ENCODE peak calls at places on chromosomes 2 and 18, in seven cellular contexts. I is HCT116; S is mesothelial cell of epicardium; O is AG04450; H is WTC11; X is CD4-positive, alpha-beta T cell; G is lung. T is an unnamed sample.

GRCh38 chr2:163213699-163214098 is 375.1 kb upstream of the KCNH7 start:
- DNase-seq in I (no peak), S (no peak), O (no peak), H (no peak), X (no peak), G (no peak), T (peak)

GRCh38 chr2:237669628-237670351 is 42.4 kb downstream of the LRRFIP1 start:
- DNase-seq in I (no peak), S (no peak), O (peak), H (no peak), X (no peak), G (peak), T (no peak)

GRCh38 chr18:21264651-21265050 is 22.6 kb downstream of the GREB1L start:
- DNase-seq in I (no peak), S (no peak), O (no peak), H (peak), X (no peak), G (no peak), T (peak)

GRCh38 chr2:64745562-64745961 is 91.8 kb upstream of the SERTAD2 start:
- DNase-seq in I (no peak), S (no peak), O (no peak), H (no peak), X (no peak), G (no peak), T (no peak)

GRCh38 chr18:48673456-48674197 is 134.8 kb downstream of the CTIF start:
- DNase-seq in I (no peak), S (no peak), O (no peak), H (no peak), X (no peak), G (no peak), T (no peak)

GRCh38 chr2:165601866-165602636 is 132.6 kb downstream of the CSRNP3 start:
- DNase-seq in I (no peak), S (no peak), O (no peak), H (no peak), X (no peak), G (no peak), T (no peak)

GRCh38 chr2:33215299-33215698 is 261.1 kb upstream of the RASGRP3 start:
- DNase-seq in I (no peak), S (no peak), O (peak), H (peak), X (no peak), G (no peak), T (no peak)

GRCh38 chr18:39805218-39805617 is 2149.8 kb upstream of the PIK3C3 start:
- DNase-seq in I (no peak), S (no peak), O (no peak), H (no peak), X (no peak), G (no peak), T (no peak)

DNA sequence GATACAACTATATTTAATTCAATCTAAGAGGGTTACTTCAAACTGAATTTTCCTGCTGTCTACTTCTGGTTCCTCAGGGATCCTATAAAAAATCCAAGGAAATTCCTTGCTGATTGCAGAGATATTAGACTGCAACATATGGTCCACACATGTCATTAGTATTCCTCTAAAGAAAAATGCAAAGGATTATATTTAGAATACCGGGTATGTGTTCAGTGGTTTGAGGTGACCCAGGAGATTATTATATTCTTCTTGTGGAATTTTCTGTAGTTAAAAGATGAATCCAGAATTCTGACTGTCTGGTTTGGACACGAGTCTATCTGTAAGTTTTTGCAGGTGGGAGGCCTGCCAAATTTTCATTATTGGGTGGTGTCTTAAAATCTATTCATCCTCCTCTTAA is 18.2 kb downstream of the HOXD1 start:
- DNase-seq in I (no peak), S (no peak), O (no peak), H (no peak), X (no peak), G (no peak), T (no peak)
- TF ChIP-seq CTCF in I (no peak), S (no peak), O (no peak), H (no peak), X (no peak), G (no peak), T (no peak)

GRCh38 chr2:16218651-16219050 is 278.3 kb downstream of the MYCN start:
- DNase-seq in I (peak), S (no peak), O (no peak), H (peak), X (no peak), G (no peak), T (peak)
- TF ChIP-seq CTCF in I (peak), S (no peak), O (no peak), H (no peak), X (no peak), G (peak), T (peak)

GRCh38 chr2:172200495-172201085 is 97.9 kb upstream of the DLX2 start:
- DNase-seq in I (peak), S (no peak), O (no peak), H (peak), X (peak), G (no peak), T (no peak)
- TF ChIP-seq CTCF in I (peak), S (peak), O (peak), H (peak), X (no peak), G (no peak), T (no peak)

GRCh38 chr2:24840164-24840869 is 47.1 kb downstream of the CENPO start:
- DNase-seq in I (no peak), S (no peak), O (no peak), H (no peak), X (no peak), G (no peak), T (no peak)

GRCh38 chr2:24842081-24843050 is 49.1 kb downstream of the CENPO start:
- DNase-seq in I (no peak), S (no peak), O (no peak), H (no peak), X (no peak), G (no peak), T (no peak)

GRCh38 chr2:24843461-24843860 is 50.2 kb downstream of the CENPO start:
- DNase-seq in I (no peak), S (no peak), O (no peak), H (no peak), X (no peak), G (no peak), T (no peak)

GRCh38 chr2:24839729-24840128 is 46.5 kb downstream of the CENPO start:
- DNase-seq in I (no peak), S (no peak), O (no peak), H (no peak), X (no peak), G (no peak), T (no peak)

GRCh38 chr2:24840962-24841945 is 48.0 kb downstream of the CENPO start:
- DNase-seq in I (no peak), S (no peak), O (no peak), H (no peak), X (no peak), G (no peak), T (no peak)
- TF ChIP-seq CTCF in I (no peak), S (no peak), O (no peak), H (no peak), X (no peak), G (no peak), T (no peak)